ENCODE peak calls at places on chromosomes 7 and 10, in seven cellular contexts. N, X, L, A, D, H and M are unnamed samples.

GRCh38 chr7:139679731-139680594 is 97.8 kb downstream of the HIPK2 start:
- DNase-seq in L (no peak), X (no peak), D (no peak), N (no peak), A (no peak), H (no peak), M (peak)

GRCh38 chr10:85857305-85857704 is 509.3 kb downstream of the GRID1 start:
- DNase-seq in A (no peak), N (no peak), D (no peak), X (no peak), H (no peak), L (no peak), M (no peak)

GRCh38 chr7:47950714-47951113 is 2.4 kb upstream of the PKD1L1 start:
- DNase-seq in X (no peak), D (no peak), H (no peak), N (no peak), A (peak), L (no peak), M (no peak)

GRCh38 chr7:47968852-47969774 is 10.3 kb downstream of the HUS1 start:
- DNase-seq in D (peak), X (peak), N (no peak), H (peak), L (peak), A (peak), M (peak)

GRCh38 chr7:30985756-30986155 is 22.0 kb downstream of the GHRHR start:
- DNase-seq in L (no peak), A (no peak), D (no peak), N (no peak), X (no peak), H (no peak), M (no peak)

GRCh38 chr10:47098964-47099363 is 187.7 kb downstream of the PTPN20 start:
- DNase-seq in H (no peak), L (no peak), N (no peak), X (no peak), A (no peak), D (no peak), M (no peak)

GRCh38 chr7:107982918-107983389 is 20.0 kb downstream of the LAMB1 start:
- DNase-seq in X (no peak), H (no peak), N (no peak), D (no peak), L (peak), A (peak), M (no peak)

GRCh38 chr10:133128126-133129081 is 31.6 kb upstream of the KNDC1 start:
- DNase-seq in N (no peak), A (no peak), X (peak), L (no peak), D (no peak), H (peak), M (no peak)

GRCh38 chr10:122034149-122034756 is 45.3 kb downstream of the TACC2 start:
- DNase-seq in N (peak), X (no peak), H (no peak), A (peak), L (no peak), D (no peak), M (no peak)

GRCh38 chr7:134031835-134032617 is 95.1 kb upstream of the LRGUK start:
- DNase-seq in X (no peak), A (no peak), N (no peak), L (no peak), D (no peak), H (no peak), M (no peak)

GRCh38 chr10:131943021-131943814 is 38.5 kb downstream of the BNIP3 start:
- DNase-seq in X (no peak), A (no peak), H (no peak), L (no peak), N (no peak), D (no peak), M (peak)

GRCh38 chr7:44098092-44099068 is 5.8 kb upstream of the AEBP1 start:
- DNase-seq in X (no peak), A (no peak), D (no peak), L (no peak), H (no peak), N (no peak), M (no peak)

GRCh38 chr10:69438531-69439349 is 12.5 kb upstream of the TSPAN15 start:
- DNase-seq in D (no peak), X (no peak), L (peak), H (no peak), N (peak), A (peak), M (no peak)

GRCh38 chr7:30521532-30521931 is 16.9 kb upstream of the GGCT start:
- DNase-seq in A (peak), N (peak), D (no peak), X (no peak), H (peak), L (no peak), M (no peak)

GRCh38 chr7:106047146-106047545 is 65.0 kb downstream of the SYPL1 start:
- DNase-seq in D (no peak), A (no peak), N (no peak), H (no peak), X (no peak), L (no peak), M (no peak)

GRCh38 chr10:63977329-63977923 is 456.2 kb downstream of the REEP3 start:
- DNase-seq in X (no peak), D (peak), H (no peak), L (peak), A (peak), N (no peak), M (peak)

GRCh38 chr7:33719059-33719581 is 186.2 kb upstream of the BMPER start:
- DNase-seq in X (no peak), N (peak), A (no peak), H (peak), D (no peak), L (no peak), M (no peak)

GRCh38 chr10:1358147-1358546 is 302.0 kb downstream of the WDR37 start:
- DNase-seq in N (no peak), D (no peak), L (no peak), A (no peak), X (no peak), H (no peak), M (no peak)

GRCh38 chr7:74449809-74450397 is 3.8 kb upstream of the GTF2IRD1 start:
- DNase-seq in N (no peak), D (no peak), H (no peak), X (no peak), L (peak), A (peak), M (peak)

GRCh38 chr10:31706921-31707571 is 221.6 kb downstream of the ARHGAP12 start:
- DNase-seq in A (peak), L (no peak), D (no peak), H (peak), N (peak), X (peak), M (no peak)